ENCODE peak calls at places on chromosomes 11 and 22, in five cellular contexts. F, Q, H, N and D are unnamed samples. For H3K36me3, the result is how much of the 10 kb centered on the place peaks cover.

GRCh38 chr11:63534895-63535461 is 1.6 kb upstream of the PLAAT4 start:
- DNase-seq in Q (no peak), F (no peak), N (no peak), H (no peak), D (no peak)

GRCh38 chr11:61158691-61159381 is 2.4 kb downstream of the VPS37C start:
- DNase-seq in Q (no peak), N (no peak), F (no peak), H (no peak), D (no peak)

GRCh38 chr22:41910599-41911291 is 4.1 kb downstream of the SHISA8 start:
- DNase-seq in N (no peak), F (peak), H (peak), Q (peak), D (peak)

GRCh38 chr11:126100681-126101080 is 38.0 kb upstream of the CDON start:
- DNase-seq in Q (no peak), H (no peak), N (no peak), F (no peak), D (no peak)

GRCh38 chr11:61281581-61282250 is 13.4 kb downstream of the VWCE start:
- DNase-seq in N (no peak), H (peak), Q (peak), F (peak), D (no peak)

GRCh38 chr11:46321757-46322156 is 25.5 kb upstream of the DGKZ start:
- DNase-seq in Q (no peak), F (no peak), N (no peak), H (no peak), D (no peak)

GRCh38 chr22:40040927-40041326 is 46.2 kb downstream of the FAM83F start:
- DNase-seq in N (peak), Q (no peak), H (peak), F (peak), D (no peak)

GRCh38 chr22:46006379-46007002 is 29.5 kb upstream of the WNT7B start:
- DNase-seq in Q (peak), N (peak), H (peak), F (peak), D (peak)

GRCh38 chr11:12800032-12800671 is 125.9 kb downstream of the TEAD1 start:
- DNase-seq in H (peak), Q (peak), F (no peak), N (no peak), D (no peak)

GRCh38 chr11:57787920-57788716 is 26.5 kb downstream of the CTNND1 start:
- DNase-seq in F (no peak), Q (no peak), H (no peak), N (no peak), D (no peak)

GRCh38 chr11:61976813-61977475 is 9.5 kb upstream of the FTH1 start:
- DNase-seq in H (no peak), N (no peak), Q (no peak), F (no peak), D (peak)

GRCh38 chr11:71566081-71566620 is 788 bp downstream of the KRTAP5-10 start:
- DNase-seq in F (no peak), H (no peak), N (no peak), Q (no peak), D (no peak)

GRCh38 chr22:24703101-24703500 is 71.4 kb downstream of the PIWIL3 start:
- DNase-seq in N (no peak), F (peak), Q (peak), H (peak), D (no peak)

GRCh38 chr11:79439893-79440450 is 858 bp downstream of the TENM4 start:
- DNase-seq in N (peak), H (peak), F (peak), Q (no peak), D (peak)

GRCh38 chr22:44523981-44524759 is 26.1 kb upstream of the RTL6 start:
- DNase-seq in H (peak), N (peak), Q (peak), F (no peak), D (peak)

GRCh38 chr11:41306435-41306834 is 153.0 kb downstream of the LRRC4C start:
- DNase-seq in H (no peak), N (no peak), F (no peak), Q (no peak), D (no peak)

GRCh38 chr11:58671946-58672345 is 49.5 kb downstream of the CNTF start:
- DNase-seq in F (no peak), H (no peak), N (no peak), Q (peak), D (no peak)

GRCh38 chr11:36885154-36885553 is 287.1 kb upstream of the RAG2 start:
- DNase-seq in N (no peak), H (no peak), F (no peak), Q (no peak), D (no peak)

GRCh38 chr11:88886796-88887195 is 179.0 kb downstream of the GRM5 start:
- DNase-seq in F (peak), Q (no peak), H (peak), N (no peak), D (no peak)

GRCh38 chr11:67279589-67280340 is 9.3 kb upstream of the ANKRD13D start:
- DNase-seq in Q (no peak), F (no peak), N (peak), H (no peak), D (peak)

GRCh38 chr11:87212891-87213290 is 175.2 kb downstream of the TMEM135 start:
- DNase-seq in F (no peak), H (no peak), N (no peak), Q (no peak), D (no peak)

GRCh38 chr11:94563176-94563847 is 3.9 kb upstream of the PIWIL4 start:
- DNase-seq in N (no peak), F (no peak), Q (no peak), H (no peak), D (no peak)

GRCh38 chr22:42343551-42344081 is 73.2 kb upstream of the TCF20 start:
- DNase-seq in F (peak), N (no peak), H (peak), Q (no peak), D (no peak)

GRCh38 chr11:65206441-65206841 is 24.7 kb downstream of the CAPN1 start:
- DNase-seq in N (no peak), F (no peak), H (no peak), Q (peak), D (no peak)

GRCh38 chr22:35342390-35342789 is 38.5 kb upstream of the HMOX1 start:
- DNase-seq in Q (no peak), N (no peak), F (no peak), H (no peak), D (no peak)

GRCh38 chr11:13260963-13261599 is 16.5 kb upstream of the BMAL1 start:
- DNase-seq in H (no peak), Q (no peak), F (no peak), N (peak), D (peak)

GRCh38 chr11:46410021-46410420 is 18.4 kb upstream of the CHRM4 start:
- DNase-seq in Q (no peak), F (no peak), H (no peak), N (no peak), D (no peak)

GRCh38 chr11:9992306-9992705 is 301.7 kb downstream of the SBF2 start:
- DNase-seq in F (no peak), H (no peak), N (no peak), Q (no peak), D (no peak)

GRCh38 chr22:20249797-20250354 is 18.2 kb downstream of the RTN4R start:
- DNase-seq in H (no peak), F (peak), Q (no peak), N (peak), D (no peak)

GRCh38 chr22:24443668-24444067 is 16.3 kb downstream of the ADORA2A start:
- DNase-seq in H (no peak), Q (no peak), N (no peak), F (no peak), D (peak)

GRCh38 chr22:37207981-37208380 is 4.3 kb downstream of the SSTR3 start:
- DNase-seq in Q (no peak), N (no peak), H (no peak), F (no peak), D (peak)

GRCh38 chr11:61011950-61012830 is 40.7 kb downstream of the CD6 start:
- DNase-seq in F (no peak), Q (no peak), H (no peak), N (no peak), D (no peak)

GRCh38 chr11:10930961-10931760 is 73.3 kb upstream of the ZBED5 start:
- DNase-seq in N (peak), F (peak), Q (peak), H (peak), D (peak)

GRCh38 chr22:25749420-25750169 is 7.6 kb downstream of the MYO18B start:
- DNase-seq in Q (no peak), N (no peak), H (no peak), F (no peak), D (no peak)

GRCh38 chr11:70410276-70410675 is 11.9 kb downstream of the CTTN start:
- DNase-seq in N (no peak), H (no peak), Q (no peak), F (no peak), D (no peak)
- H3K36me3 ChIP-seq in N (under half), H (under half), Q (half or more), F (half or more), D (half or more)

GRCh38 chr22:19179472-19180048 is 1.0 kb upstream of the SLC25A1 start:
- DNase-seq in F (peak), N (peak), Q (peak), H (peak), D (peak)
- TF ChIP-seq CTCF in F (peak), N (peak), Q (peak), H (peak), D (peak)

GRCh38 chr11:128715691-128716153 is 21.9 kb downstream of the FLI1 start:
- DNase-seq in F (peak), H (no peak), N (no peak), Q (no peak), D (no peak)
- H3K4me3 ChIP-seq in F (no peak), H (no peak), N (no peak), Q (no peak), D (no peak)

DNA sequence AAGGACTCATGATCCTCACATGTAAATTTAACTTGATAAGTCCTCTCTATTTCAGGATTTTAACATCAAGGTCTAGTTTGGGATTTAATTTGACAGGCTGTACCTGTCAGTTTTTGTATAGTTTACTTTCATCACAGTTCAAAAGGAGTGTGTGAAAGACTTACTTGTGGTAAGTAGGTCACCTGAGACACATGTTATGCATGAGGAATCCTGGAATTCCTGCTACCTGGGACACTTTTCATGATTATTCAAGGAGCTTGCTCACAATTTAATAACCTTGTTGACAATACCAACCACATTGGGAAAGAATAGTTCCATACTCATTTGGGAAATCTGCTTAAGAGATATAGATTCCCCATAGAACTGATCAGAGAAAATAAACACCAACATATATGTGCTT is 15.8 kb upstream of the SLC36A4 start:
- DNase-seq in H (no peak), N (no peak), Q (no peak), F (no peak), D (no peak)
- H3K36me3 ChIP-seq in H (under half), N (under half), Q (under half), F (under half), D (under half)

GRCh38 chr11:45082744-45083543 is 63.5 kb upstream of the PRDM11 start:
- DNase-seq in Q (no peak), N (no peak), F (no peak), H (no peak), D (no peak)

GRCh38 chr11:45079943-45080719 is 66.3 kb upstream of the PRDM11 start:
- DNase-seq in F (no peak), N (no peak), H (no peak), Q (peak), D (no peak)

GRCh38 chr11:45086526-45086925 is 59.9 kb upstream of the PRDM11 start:
- DNase-seq in H (no peak), F (no peak), N (no peak), Q (no peak), D (no peak)

GRCh38 chr11:45085657-45086501 is 60.6 kb upstream of the PRDM11 start:
- DNase-seq in N (no peak), F (no peak), Q (no peak), H (no peak), D (no peak)

DNA sequence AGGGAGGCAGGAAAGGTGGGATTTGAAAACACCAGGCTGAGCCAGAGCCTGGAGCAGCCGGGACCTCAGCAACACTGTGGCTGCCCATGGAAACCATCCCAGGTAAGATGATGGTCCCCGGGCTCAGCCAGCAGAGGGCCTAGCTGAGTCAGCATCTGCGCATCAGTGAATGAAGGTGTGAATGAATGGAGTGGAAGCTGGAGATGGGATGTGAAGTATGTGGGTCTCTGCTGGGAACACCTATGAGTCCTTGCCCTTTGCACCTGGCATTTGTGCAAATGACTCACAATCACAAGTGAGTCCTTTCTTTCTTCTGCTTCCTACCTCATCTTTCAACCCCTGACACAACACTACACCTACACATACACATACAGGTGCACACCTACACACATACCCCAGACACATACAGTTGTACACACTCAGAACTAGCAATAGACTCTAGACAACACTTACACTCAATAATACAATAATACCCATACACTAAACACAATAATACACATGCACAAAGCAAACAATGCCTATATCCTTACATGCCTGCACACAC is 62.8 kb upstream of the PRDM11 start:
- DNase-seq in F (peak), N (no peak), Q (no peak), H (peak), D (no peak)
- TF ChIP-seq CTCF in F (peak), N (no peak), Q (no peak), H (peak), D (no peak)

GRCh38 chr11:131609921-131610320 is 239.5 kb downstream of the NTM start:
- DNase-seq in Q (no peak), F (no peak), N (no peak), H (no peak), D (no peak)
- H3K4me3 ChIP-seq in Q (no peak), F (no peak), N (no peak), H (no peak), D (no peak)